ENCODE peak calls at places on chromosomes 6 and 20, in four cellular contexts. E is dorsolateral prefrontal cortex, A is psoas muscle, N is pancreas. M is an unnamed sample.

GRCh38 chr6:101000334-101000733 is 119.2 kb upstream of the ASCC3 start:
- DNase-seq in E (no peak), A (no peak), N (no peak), M (no peak)

GRCh38 chr6:35051393-35051792 is 89.7 kb downstream of the TCP11 start:
- DNase-seq in E (no peak), N (no peak), A (no peak), M (no peak)

GRCh38 chr6:108127826-108128225 is 38.0 kb upstream of the NR2E1 start:
- DNase-seq in E (no peak), N (peak; percentile 59), A (no peak), M (no peak)

GRCh38 chr6:134421496-134421895 is 103.6 kb upstream of the SGK1 start:
- DNase-seq in A (no peak), E (no peak), N (no peak), M (no peak)

GRCh38 chr20:4352348-4352747 is 337.0 kb upstream of the RNF24 start:
- DNase-seq in A (no peak), N (no peak), E (no peak), M (no peak)

GRCh38 chr20:2771631-2772080 is 28.8 kb downstream of the CPXM1 start:
- DNase-seq in A (no peak), E (no peak), N (no peak), M (no peak)

GRCh38 chr6:17907467-17908229 is 79.8 kb downstream of the KIF13A start:
- DNase-seq in E (peak; percentile 51), A (peak; percentile 80), N (peak; percentile 30), M (peak; percentile 23)

GRCh38 chr6:111871725-111872520 is 1.3 kb downstream of the FYN start:
- DNase-seq in E (peak; percentile 70), N (no peak), A (no peak), M (peak; percentile 29)

GRCh38 chr6:33547499-33547898 is 32.6 kb downstream of the BAK1 start:
- DNase-seq in N (no peak), E (no peak), A (no peak), M (no peak)

GRCh38 chr6:151071295-151071694 is 168.5 kb upstream of the AKAP12 start:
- DNase-seq in E (no peak), A (peak; percentile 50), N (no peak), M (no peak)

GRCh38 chr6:30493643-30494250 is 4.4 kb downstream of the HLA-E start:
- DNase-seq in N (no peak), A (no peak), E (no peak), M (no peak)

GRCh38 chr6:20203561-20204528 is 8.4 kb downstream of the MBOAT1 start:
- DNase-seq in E (no peak), N (no peak), A (no peak), M (no peak)

GRCh38 chr20:381581-382290 is 1.2 kb downstream of the TRIB3 start:
- DNase-seq in N (peak; percentile 90), A (peak; percentile 71), E (peak; percentile 41), M (peak; percentile 49)

GRCh38 chr6:111791415-111791814 is 81.8 kb downstream of the FYN start:
- DNase-seq in N (no peak), A (no peak), E (no peak), M (no peak)

GRCh38 chr20:25529295-25529951 is 55.9 kb downstream of the NINL start:
- DNase-seq in A (no peak), E (no peak), N (no peak), M (no peak)

GRCh38 chr6:134080171-134080795 is 27.9 kb upstream of the SLC2A12 start:
- DNase-seq in E (no peak), N (no peak), A (no peak), M (no peak)

GRCh38 chr6:44304282-44305199 is 8.6 kb downstream of the AARS2 start:
- DNase-seq in A (peak; percentile 30), E (peak; percentile 32), N (peak; percentile 28), M (peak; percentile 27)

GRCh38 chr20:17762873-17763557 is 63.2 kb downstream of the BANF2 start:
- DNase-seq in A (no peak), E (no peak), N (peak; percentile 27), M (no peak)

GRCh38 chr6:3388786-3389185 is 68.1 kb downstream of the SLC22A23 start:
- DNase-seq in E (no peak), N (no peak), A (no peak), M (no peak)

GRCh38 chr6:52994031-52994788 is 874 bp downstream of the GSTA4 start:
- DNase-seq in E (peak; percentile 37), A (no peak), N (peak; percentile 29), M (no peak)

GRCh38 chr6:137693737-137694136 is 173.3 kb upstream of the TNFAIP3 start:
- DNase-seq in N (no peak), E (no peak), A (no peak), M (no peak)

GRCh38 chr6:130018292-130018829 is at the start of gene L3MBTL3:
- DNase-seq in E (peak; percentile 83), N (peak; percentile 80), A (peak; percentile 91), M (peak; percentile 74)

GRCh38 chr6:155415953-155416352 is 39.7 kb downstream of the NOX3 start:
- DNase-seq in A (no peak), E (no peak), N (no peak), M (no peak)

GRCh38 chr20:46638367-46639274 is 12.6 kb downstream of the SLC13A3 start:
- DNase-seq in A (no peak), E (peak; percentile 53), N (no peak), M (no peak)

DNA sequence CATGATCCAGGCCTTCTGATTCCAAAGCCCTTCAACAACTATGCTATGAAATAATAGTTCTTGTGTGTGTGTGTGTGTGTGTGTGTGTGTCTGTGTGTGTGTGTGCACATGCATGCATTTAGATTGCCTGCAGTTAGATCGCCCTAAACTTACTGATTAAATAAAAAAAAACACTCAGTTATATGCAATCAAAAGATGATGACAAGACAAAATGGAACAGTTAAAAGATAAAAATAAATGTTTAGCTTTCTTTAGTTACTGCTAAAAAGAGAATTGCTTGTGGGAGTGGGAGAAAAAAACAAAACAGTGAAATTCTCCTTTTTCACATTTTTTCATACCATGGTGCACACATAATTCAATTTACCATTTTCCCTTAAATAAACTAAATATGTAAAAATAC is 29.4 kb downstream of the MARCKS start:
- DNase-seq in E (no peak), A (no peak), N (no peak), M (no peak)
- TF ChIP-seq CTCF in E (no peak), A (no peak), N (no peak), M (no peak)

DNA sequence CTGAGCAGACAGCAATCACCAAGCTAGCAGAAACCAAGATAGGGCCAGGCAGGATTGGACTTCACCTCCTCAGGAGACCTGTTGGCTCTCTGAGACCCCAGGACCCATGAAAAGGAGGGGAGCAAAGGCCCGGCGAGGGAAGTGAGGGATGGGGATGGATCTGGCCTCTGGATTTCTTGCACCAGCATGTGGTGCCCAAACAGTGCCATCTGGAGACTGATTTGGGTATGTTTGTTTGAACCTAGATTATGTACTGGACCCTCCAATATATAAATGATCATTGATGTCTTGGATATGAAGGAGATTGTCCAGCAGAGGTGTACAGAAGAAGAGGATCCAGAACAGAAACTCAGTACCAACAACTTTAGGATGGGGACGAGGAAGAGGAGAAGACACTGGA is 83.4 kb upstream of the LY86 start:
- DNase-seq in E (no peak), A (no peak), N (no peak), M (no peak)
- TF ChIP-seq CTCF in E (no peak), A (no peak), N (no peak), M (no peak)

GRCh38 chr6:98054453-98054852 is 771.4 kb upstream of the MMS22L start:
- DNase-seq in E (no peak), A (no peak), N (no peak), M (no peak)
- TF ChIP-seq CTCF in E (peak; percentile 47), A (no peak), N (no peak), M (no peak)

GRCh38 chr20:38172344-38172743 is 7.3 kb upstream of the TGM2 start:
- DNase-seq in N (no peak), E (no peak), A (no peak), M (no peak)

GRCh38 chr20:38171301-38172010 is 6.4 kb upstream of the TGM2 start:
- DNase-seq in A (no peak), N (no peak), E (no peak), M (no peak)

GRCh38 chr20:38175221-38176030 is 10.4 kb upstream of the TGM2 start:
- DNase-seq in N (no peak), E (no peak), A (no peak), M (no peak)

GRCh38 chr20:38170914-38171300 is 5.8 kb upstream of the TGM2 start:
- DNase-seq in E (no peak), A (no peak), N (no peak), M (no peak)

GRCh38 chr20:38173237-38174156 is 8.4 kb upstream of the TGM2 start:
- DNase-seq in E (peak; percentile 41), A (peak; percentile 51), N (no peak), M (no peak)
- TF ChIP-seq CTCF in E (no peak), A (no peak), N (no peak), M (no peak)

GRCh38 chr20:22285555-22285954 is 298.8 kb downstream of the FOXA2 start:
- DNase-seq in N (no peak), A (no peak), E (no peak), M (no peak)
- TF ChIP-seq CTCF in N (no peak), A (no peak), E (no peak), M (no peak)

GRCh38 chr6:170292778-170293164 is 1.9 kb upstream of the DLL1 start:
- DNase-seq in N (no peak), A (no peak), E (no peak), M (no peak)
- TF ChIP-seq CTCF in N (no peak), A (peak; percentile 22), E (peak; percentile 56), M (no peak)